ENCODE peak calls at places on chromosomes 3 and 15, in seven cellular contexts. C is psoas muscle, Q is endothelial cell of umbilical vein, H is stomach, N is IMR-90, T is tibial nerve, M is cardiac muscle cell. D is an unnamed sample. For H3K36me3, the result is how much of the 10 kb centered on the place peaks cover.

GRCh38 chr3:152109038-152109437 is 159.7 kb upstream of the MBNL1 start:
- DNase-seq in C (no peak), H (no peak), N (no peak), T (no peak), M (no peak), Q (no peak), D (no peak)

GRCh38 chr15:101052031-101052620 is 133.0 kb downstream of the LRRK1 start:
- DNase-seq in M (no peak), Q (no peak), T (peak), N (no peak), C (no peak), H (peak), D (no peak)

GRCh38 chr3:36693670-36694069 is 70.7 kb downstream of the DCLK3 start:
- DNase-seq in Q (no peak), M (no peak), C (no peak), N (no peak), H (no peak), T (no peak), D (no peak)

GRCh38 chr3:45216210-45216609 is 9.9 kb downstream of the TMEM158 start:
- DNase-seq in C (no peak), N (no peak), Q (no peak), H (no peak), T (no peak), M (no peak), D (no peak)

GRCh38 chr3:42664443-42664814 is 10.9 kb downstream of the ZBTB47 start:
- DNase-seq in M (no peak), T (no peak), N (no peak), H (no peak), C (no peak), Q (no peak), D (no peak)

GRCh38 chr3:193982258-193982659 is 153.7 kb upstream of the HES1 start:
- DNase-seq in Q (peak), T (peak), N (no peak), H (peak), M (peak), C (peak), D (peak)

GRCh38 chr3:89787485-89787884 is 680.1 kb downstream of the EPHA3 start:
- DNase-seq in C (no peak), T (no peak), N (no peak), M (no peak), H (no peak), Q (no peak), D (no peak)

GRCh38 chr3:152998554-152998953 is 163.5 kb upstream of the RAP2B start:
- DNase-seq in N (no peak), T (no peak), Q (no peak), C (no peak), M (no peak), H (no peak), D (no peak)

GRCh38 chr3:69232447-69232846 is 110.1 kb upstream of the LMOD3 start:
- DNase-seq in N (no peak), H (no peak), M (no peak), C (no peak), T (no peak), Q (no peak), D (no peak)

GRCh38 chr3:65953301-65953812 is 85.4 kb downstream of the MAGI1 start:
- DNase-seq in C (no peak), T (no peak), H (peak), Q (peak), M (peak), N (no peak), D (peak)

DNA sequence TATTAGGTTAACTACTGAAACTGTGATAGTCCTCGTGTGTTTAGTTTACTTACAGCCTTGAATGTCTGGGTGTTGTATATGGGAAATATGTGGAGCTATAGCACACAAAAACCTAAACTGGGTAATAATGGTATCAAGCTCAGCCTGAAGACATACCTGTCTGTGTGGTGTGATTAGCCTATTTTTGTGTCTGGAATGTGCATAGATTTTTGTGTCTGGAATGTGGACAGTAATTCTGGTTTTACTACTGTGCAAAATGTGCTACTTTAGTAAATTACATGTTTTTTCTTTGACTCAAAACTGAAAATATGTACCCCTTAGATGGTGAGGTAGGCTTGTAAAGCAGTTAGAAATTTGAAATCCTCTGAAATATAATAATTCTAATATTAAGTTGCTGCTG is 43.5 kb downstream of the CHD2 start:
- DNase-seq in T (no peak), H (no peak), N (no peak), Q (no peak), M (no peak), C (no peak), D (no peak)
- H3K36me3 ChIP-seq in T (half or more), H (half or more), N (half or more), Q (half or more), M (half or more), C (under half), D (half or more)

GRCh38 chr3:137259709-137260108 is 301.9 kb downstream of the IL20RB start:
- DNase-seq in M (no peak), Q (no peak), T (no peak), H (no peak), N (no peak), C (no peak), D (no peak)
- TF ChIP-seq CTCF in M (no peak), Q (no peak), T (no peak), H (no peak), N (no peak), C (no peak), D (no peak)

DNA sequence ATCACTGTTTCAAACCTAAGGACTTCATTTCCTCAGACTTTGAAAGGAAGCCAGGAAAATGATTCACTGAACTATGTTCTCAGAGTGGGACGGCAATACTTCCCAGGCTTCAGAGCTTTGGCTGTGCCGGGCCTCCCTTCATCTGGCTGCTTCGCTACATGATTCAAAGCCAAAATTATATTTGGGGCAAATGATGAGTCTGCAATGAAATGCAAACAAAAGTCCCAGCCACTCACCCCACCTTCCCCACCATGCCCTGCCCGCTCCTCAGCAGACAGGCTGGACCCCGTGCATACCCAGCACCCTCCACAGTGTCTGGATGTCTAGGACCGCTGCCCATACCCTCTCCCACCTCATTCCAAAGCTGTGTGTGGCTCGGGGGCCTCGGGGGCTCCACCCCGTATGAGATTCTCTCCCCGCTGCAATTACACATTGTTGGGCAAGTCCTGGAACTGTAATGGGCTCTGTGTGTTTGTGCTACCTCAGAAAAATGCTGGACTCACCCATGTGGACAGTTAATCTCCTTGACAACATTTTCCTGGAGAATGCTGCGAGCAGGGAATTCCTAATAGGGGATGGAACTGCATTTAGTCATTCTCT is 32.2 kb downstream of the ATP10A start:
- DNase-seq in C (peak), H (no peak), T (peak), Q (no peak), N (peak), M (peak), D (peak)
- H3K4me3 ChIP-seq in C (no peak), H (no peak), T (no peak), Q (no peak), N (peak), M (no peak), D (peak)

DNA sequence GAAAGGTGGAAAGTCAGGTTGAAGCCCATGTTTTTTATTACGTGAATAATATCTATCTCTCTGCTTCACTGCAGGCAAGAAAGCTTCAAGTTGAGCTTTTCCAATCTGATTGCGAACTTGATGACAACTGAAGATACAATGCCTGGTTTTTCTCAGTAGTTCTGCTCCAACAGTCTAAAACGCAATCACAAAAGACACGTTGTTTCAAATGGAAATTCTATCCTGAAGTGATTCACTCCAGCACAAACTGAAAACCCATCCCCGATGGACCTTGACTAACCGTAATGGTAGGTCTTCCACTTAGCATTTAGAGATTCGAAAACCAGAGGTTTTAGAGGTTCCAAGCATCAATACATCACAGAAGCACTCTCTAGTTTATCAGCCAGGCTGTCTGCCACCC is 10.6 kb downstream of the B4GALT4 start:
- DNase-seq in N (no peak), M (no peak), Q (no peak), T (no peak), C (no peak), H (no peak), D (no peak)
- H3K36me3 ChIP-seq in N (under half), M (half or more), Q (under half), T (half or more), C (under half), H (under half), D (under half)

GRCh38 chr3:115784739-115785571 is 161.6 kb downstream of the GAP43 start:
- DNase-seq in Q (peak), N (peak), H (no peak), C (no peak), T (no peak), M (no peak), D (peak)
- TF ChIP-seq CTCF in Q (no peak), N (no peak), H (no peak), C (no peak), T (no peak), M (no peak), D (no peak)

GRCh38 chr3:30614943-30615342 is 8.5 kb downstream of the TGFBR2 start:
- DNase-seq in M (no peak), T (no peak), Q (peak), N (no peak), C (no peak), H (no peak), D (peak)
- H3K4me3 ChIP-seq in M (no peak), T (no peak), Q (no peak), N (no peak), C (no peak), H (no peak), D (no peak)

GRCh38 chr15:81309647-81310460 is 14.1 kb downstream of the STARD5 start:
- DNase-seq in C (no peak), H (no peak), N (no peak), Q (no peak), M (no peak), T (no peak), D (no peak)

GRCh38 chr15:81311834-81312459 is 12.0 kb downstream of the STARD5 start:
- DNase-seq in M (no peak), Q (no peak), T (no peak), N (peak), C (no peak), H (no peak), D (peak)

GRCh38 chr15:81310480-81310879 is 13.5 kb downstream of the STARD5 start:
- DNase-seq in Q (no peak), C (no peak), T (no peak), N (no peak), H (no peak), M (no peak), D (no peak)

GRCh38 chr15:81304226-81304625 is 19.7 kb downstream of the STARD5 start:
- DNase-seq in T (peak), H (no peak), Q (no peak), N (peak), C (no peak), M (peak), D (peak)

DNA sequence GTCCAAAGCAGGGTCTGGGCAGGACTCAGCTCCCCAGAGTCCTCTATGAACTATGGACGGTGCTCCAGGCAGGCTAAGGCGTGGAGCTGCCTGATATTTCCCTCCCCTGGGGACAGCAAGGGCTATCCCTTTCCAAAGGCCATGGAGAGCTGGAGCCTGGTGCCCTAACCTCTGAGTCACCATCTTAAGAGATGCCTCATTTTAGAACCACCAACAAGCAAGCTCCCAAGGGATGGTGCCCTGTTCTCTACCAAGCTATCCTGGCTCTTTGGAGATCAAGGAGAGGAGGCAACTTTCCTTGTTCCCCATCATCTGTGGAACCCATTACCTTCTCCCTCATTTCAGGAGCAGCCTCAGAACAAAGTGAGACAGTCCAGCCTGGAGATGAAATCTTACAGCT is 15.7 kb downstream of the STARD5 start:
- DNase-seq in N (no peak), M (no peak), Q (no peak), T (no peak), C (no peak), H (no peak), D (no peak)
- H3K36me3 ChIP-seq in N (under half), M (under half), Q (under half), T (half or more), C (under half), H (under half), D (under half)

GRCh38 chr3:128492353-128493220 is at the start of gene GATA2:
- DNase-seq in H (no peak), C (no peak), Q (peak), N (no peak), M (no peak), T (no peak), D (no peak)
- TF ChIP-seq CTCF in H (no peak), C (no peak), Q (no peak), N (no peak), M (no peak), T (no peak), D (no peak)

DNA sequence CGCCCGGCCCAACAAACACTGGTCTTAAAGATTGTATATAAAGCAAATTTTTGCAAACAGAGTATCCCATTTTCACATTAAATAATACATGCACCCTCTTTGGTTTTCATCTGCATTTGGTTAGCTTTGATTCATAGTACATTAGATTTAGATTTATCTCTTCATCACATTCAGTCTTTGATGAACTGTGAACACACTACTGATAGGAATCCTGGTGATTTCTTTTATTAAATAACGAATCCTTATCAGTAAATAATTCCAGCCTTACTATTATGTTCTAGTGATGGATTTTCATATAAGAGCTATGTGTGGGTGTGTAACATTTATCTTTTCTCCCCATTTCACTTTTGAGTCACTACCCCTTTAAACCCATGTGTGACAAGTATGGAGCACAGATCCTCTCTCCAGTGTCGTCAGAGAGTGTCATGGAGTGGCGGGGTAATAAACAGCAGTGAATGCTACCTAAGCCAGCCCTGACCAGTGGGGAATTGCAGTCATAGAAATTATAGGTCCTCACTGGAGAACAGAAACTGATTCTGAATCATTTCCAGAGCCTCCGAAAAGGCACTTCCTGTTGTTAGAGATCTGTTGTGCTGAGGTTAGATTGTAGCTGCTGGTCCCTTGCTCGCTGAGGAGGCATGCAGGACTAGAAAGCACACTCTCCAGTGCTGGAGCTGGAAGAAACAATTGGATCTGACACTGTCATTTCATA is 22.0 kb downstream of the SLC7A14 start:
- DNase-seq in Q (peak), C (no peak), M (peak), H (no peak), T (no peak), N (peak), D (peak)
- H3K4me3 ChIP-seq in Q (no peak), C (no peak), M (no peak), H (no peak), T (no peak), N (peak), D (no peak)

D was measured in astrocyte.